ENCODE peak calls at places on chromosomes 13 and 19, in seven cellular contexts. One of them, this sample, is unnamed.

GRCh38 chr19:3478409-3479176 is 1.7 kb downstream of the SMIM24 start:
- DNase-seq in nephron progenitor cell: no peak
- DNase-seq in GM20000: no peak
- DNase-seq in A549: no peak
- DNase-seq in thyroid gland: no peak
- DNase-seq in progenitor cell of endocrine pancreas: no peak
- DNase-seq in glutamatergic neuron: no peak
- DNase-seq in this sample: no peak

GRCh38 chr19:32652893-32653625 is 21.9 kb downstream of the ANKRD27 start:
- DNase-seq in nephron progenitor cell: no peak
- DNase-seq in GM20000: no peak
- DNase-seq in A549: no peak
- DNase-seq in thyroid gland: peak; percentile 99
- DNase-seq in progenitor cell of endocrine pancreas: no peak
- DNase-seq in glutamatergic neuron: no peak
- DNase-seq in this sample: no peak

GRCh38 chr13:73242515-73243015 is 183.8 kb downstream of the KLF5 start:
- DNase-seq in nephron progenitor cell: no peak
- DNase-seq in GM20000: no peak
- DNase-seq in A549: no peak
- DNase-seq in thyroid gland: no peak
- DNase-seq in progenitor cell of endocrine pancreas: no peak
- DNase-seq in glutamatergic neuron: no peak
- DNase-seq in this sample: no peak

GRCh38 chr19:28425431-28425931 is 787.5 kb downstream of the UQCRFS1 start:
- DNase-seq in nephron progenitor cell: no peak
- DNase-seq in GM20000: no peak
- DNase-seq in A549: no peak
- DNase-seq in thyroid gland: no peak
- DNase-seq in progenitor cell of endocrine pancreas: no peak
- DNase-seq in glutamatergic neuron: no peak
- DNase-seq in this sample: no peak

GRCh38 chr19:34838753-34839431 is 65.9 kb upstream of the ZNF599 start:
- DNase-seq in nephron progenitor cell: peak; percentile 43
- DNase-seq in GM20000: no peak
- DNase-seq in A549: no peak
- DNase-seq in thyroid gland: no peak
- DNase-seq in progenitor cell of endocrine pancreas: peak; percentile 31
- DNase-seq in glutamatergic neuron: peak; percentile 69
- DNase-seq in this sample: peak; percentile 19

GRCh38 chr13:111198979-111199378 is 83.9 kb downstream of the ARHGEF7 start:
- DNase-seq in nephron progenitor cell: no peak
- DNase-seq in GM20000: no peak
- DNase-seq in A549: no peak
- DNase-seq in thyroid gland: no peak
- DNase-seq in progenitor cell of endocrine pancreas: no peak
- DNase-seq in glutamatergic neuron: no peak
- DNase-seq in this sample: no peak

GRCh38 chr19:2507109-2507508 is 31.2 kb downstream of the GADD45B start:
- DNase-seq in nephron progenitor cell: no peak
- DNase-seq in GM20000: no peak
- DNase-seq in A549: peak; percentile 52
- DNase-seq in thyroid gland: peak; percentile 16
- DNase-seq in progenitor cell of endocrine pancreas: peak; percentile 34
- DNase-seq in glutamatergic neuron: peak; percentile 50
- DNase-seq in this sample: no peak

GRCh38 chr19:3358919-3359849 is 7.2 kb upstream of the NFIC start:
- DNase-seq in nephron progenitor cell: peak; percentile 52
- DNase-seq in GM20000: peak; percentile 96
- DNase-seq in A549: no peak
- DNase-seq in thyroid gland: peak; percentile 76
- DNase-seq in progenitor cell of endocrine pancreas: no peak
- DNase-seq in glutamatergic neuron: peak; percentile 40
- DNase-seq in this sample: peak; percentile 49

GRCh38 chr13:77218274-77218673 is 108.6 kb downstream of the MYCBP2 start:
- DNase-seq in nephron progenitor cell: no peak
- DNase-seq in GM20000: no peak
- DNase-seq in A549: no peak
- DNase-seq in thyroid gland: no peak
- DNase-seq in progenitor cell of endocrine pancreas: no peak
- DNase-seq in glutamatergic neuron: no peak
- DNase-seq in this sample: no peak

GRCh38 chr19:49200238-49200862 is 42.8 kb downstream of the TRPM4 start:
- DNase-seq in nephron progenitor cell: peak; percentile 28
- DNase-seq in GM20000: no peak
- DNase-seq in A549: peak; percentile 58
- DNase-seq in thyroid gland: no peak
- DNase-seq in progenitor cell of endocrine pancreas: no peak
- DNase-seq in glutamatergic neuron: no peak
- DNase-seq in this sample: peak; percentile 20

GRCh38 chr19:50490991-50491472 is 14.4 kb upstream of the GARIN5A start:
- DNase-seq in nephron progenitor cell: no peak
- DNase-seq in GM20000: no peak
- DNase-seq in A549: no peak
- DNase-seq in thyroid gland: no peak
- DNase-seq in progenitor cell of endocrine pancreas: no peak
- DNase-seq in glutamatergic neuron: no peak
- DNase-seq in this sample: no peak

GRCh38 chr13:77696006-77696862 is 1.3 kb upstream of the SLAIN1 start:
- DNase-seq in nephron progenitor cell: no peak
- DNase-seq in GM20000: peak; percentile 27
- DNase-seq in A549: no peak
- DNase-seq in thyroid gland: no peak
- DNase-seq in progenitor cell of endocrine pancreas: no peak
- DNase-seq in glutamatergic neuron: no peak
- DNase-seq in this sample: no peak

GRCh38 chr19:10368101-10368803 is 12.1 kb downstream of the TYK2 start:
- DNase-seq in nephron progenitor cell: no peak
- DNase-seq in GM20000: peak; percentile 10
- DNase-seq in A549: no peak
- DNase-seq in thyroid gland: no peak
- DNase-seq in progenitor cell of endocrine pancreas: no peak
- DNase-seq in glutamatergic neuron: no peak
- DNase-seq in this sample: no peak

GRCh38 chr13:29743229-29743786 is 107.1 kb downstream of the UBL3 start:
- DNase-seq in nephron progenitor cell: peak; percentile 12
- DNase-seq in GM20000: no peak
- DNase-seq in A549: no peak
- DNase-seq in thyroid gland: peak; percentile 23
- DNase-seq in progenitor cell of endocrine pancreas: no peak
- DNase-seq in glutamatergic neuron: no peak
- DNase-seq in this sample: no peak

GRCh38 chr13:84137292-84137691 is 255.0 kb upstream of the SLITRK1 start:
- DNase-seq in nephron progenitor cell: no peak
- DNase-seq in GM20000: no peak
- DNase-seq in A549: no peak
- DNase-seq in thyroid gland: no peak
- DNase-seq in progenitor cell of endocrine pancreas: no peak
- DNase-seq in glutamatergic neuron: no peak
- DNase-seq in this sample: no peak

GRCh38 chr19:47228168-47228936 is 2.6 kb downstream of the BBC3 start:
- DNase-seq in nephron progenitor cell: no peak
- DNase-seq in GM20000: peak; percentile 72
- DNase-seq in A549: peak; percentile 71
- DNase-seq in thyroid gland: peak; percentile 63
- DNase-seq in progenitor cell of endocrine pancreas: peak; percentile 31
- DNase-seq in glutamatergic neuron: peak; percentile 55
- DNase-seq in this sample: peak; percentile 73

GRCh38 chr13:112448621-112449544 is 72.7 kb downstream of the SPACA7 start:
- DNase-seq in nephron progenitor cell: no peak
- DNase-seq in GM20000: no peak
- DNase-seq in A549: no peak
- DNase-seq in thyroid gland: no peak
- DNase-seq in progenitor cell of endocrine pancreas: no peak
- DNase-seq in glutamatergic neuron: no peak
- DNase-seq in this sample: no peak

GRCh38 chr19:2051771-2052704 is 994 bp upstream of the MKNK2 start:
- DNase-seq in nephron progenitor cell: no peak
- DNase-seq in GM20000: no peak
- DNase-seq in A549: no peak
- DNase-seq in thyroid gland: no peak
- DNase-seq in progenitor cell of endocrine pancreas: no peak
- DNase-seq in glutamatergic neuron: no peak
- DNase-seq in this sample: no peak

GRCh38 chr13:28623782-28624706 is 34.9 kb upstream of the POMP start:
- DNase-seq in nephron progenitor cell: no peak
- DNase-seq in GM20000: no peak
- DNase-seq in A549: no peak
- DNase-seq in thyroid gland: peak; percentile 75
- DNase-seq in progenitor cell of endocrine pancreas: no peak
- DNase-seq in glutamatergic neuron: no peak
- DNase-seq in this sample: no peak

GRCh38 chr13:96900992-96901391 is 93.3 kb downstream of the OXGR1 start:
- DNase-seq in nephron progenitor cell: no peak
- DNase-seq in GM20000: no peak
- DNase-seq in A549: no peak
- DNase-seq in thyroid gland: no peak
- DNase-seq in progenitor cell of endocrine pancreas: no peak
- DNase-seq in glutamatergic neuron: no peak
- DNase-seq in this sample: no peak

GRCh38 chr19:29098863-29099481 is 114.0 kb downstream of the UQCRFS1 start:
- DNase-seq in nephron progenitor cell: no peak
- DNase-seq in GM20000: no peak
- DNase-seq in A549: peak; percentile 23
- DNase-seq in thyroid gland: peak; percentile 73
- DNase-seq in progenitor cell of endocrine pancreas: no peak
- DNase-seq in glutamatergic neuron: no peak
- DNase-seq in this sample: no peak

GRCh38 chr19:20278342-20278741 is 111.3 kb downstream of the ZNF486 start:
- DNase-seq in nephron progenitor cell: peak; percentile 21
- DNase-seq in GM20000: peak; percentile 16
- DNase-seq in A549: no peak
- DNase-seq in thyroid gland: peak; percentile 41
- DNase-seq in progenitor cell of endocrine pancreas: no peak
- DNase-seq in glutamatergic neuron: peak; percentile 33
- DNase-seq in this sample: no peak

GRCh38 chr19:4776436-4777205 is 14.9 kb upstream of the FEM1A start:
- DNase-seq in nephron progenitor cell: no peak
- DNase-seq in GM20000: no peak
- DNase-seq in A549: no peak
- DNase-seq in thyroid gland: no peak
- DNase-seq in progenitor cell of endocrine pancreas: no peak
- DNase-seq in glutamatergic neuron: no peak
- DNase-seq in this sample: no peak

GRCh38 chr19:17069249-17069648 is 6.0 kb downstream of the HAUS8 start:
- DNase-seq in nephron progenitor cell: no peak
- DNase-seq in GM20000: no peak
- DNase-seq in A549: no peak
- DNase-seq in thyroid gland: no peak
- DNase-seq in progenitor cell of endocrine pancreas: no peak
- DNase-seq in glutamatergic neuron: peak; percentile 33
- DNase-seq in this sample: no peak
- TF ChIP-seq CTCF in nephron progenitor cell: no peak
- TF ChIP-seq CTCF in GM20000: no peak
- TF ChIP-seq CTCF in A549: no peak
- TF ChIP-seq CTCF in thyroid gland: no peak
- TF ChIP-seq CTCF in progenitor cell of endocrine pancreas: no peak
- TF ChIP-seq CTCF in glutamatergic neuron: no peak
- TF ChIP-seq CTCF in this sample: peak; percentile 28

DNA sequence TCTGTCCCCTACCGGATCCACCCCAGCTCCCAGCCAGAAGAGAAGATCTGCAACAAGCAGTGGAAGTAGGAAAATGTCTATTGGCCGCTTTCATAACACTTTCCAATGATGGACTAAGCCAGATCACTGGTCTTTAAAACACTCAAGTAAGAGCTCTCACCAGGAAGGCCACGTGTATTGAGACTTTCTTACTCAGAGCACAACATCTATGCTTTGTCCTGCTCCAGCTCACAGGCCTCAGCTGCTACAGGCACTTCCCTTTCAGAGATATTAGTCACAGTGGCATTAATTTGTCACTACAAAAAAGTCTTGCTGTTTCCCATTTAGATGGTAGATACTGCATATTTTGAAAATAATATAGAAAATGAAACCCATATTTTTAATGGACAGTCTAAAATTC is 164.2 kb downstream of the ABCC4 start:
- DNase-seq in nephron progenitor cell: no peak
- DNase-seq in GM20000: peak; percentile 28
- DNase-seq in A549: no peak
- DNase-seq in thyroid gland: no peak
- DNase-seq in progenitor cell of endocrine pancreas: no peak
- DNase-seq in glutamatergic neuron: no peak
- DNase-seq in this sample: no peak
- TF ChIP-seq CTCF in nephron progenitor cell: no peak
- TF ChIP-seq CTCF in GM20000: no peak
- TF ChIP-seq CTCF in A549: no peak
- TF ChIP-seq CTCF in thyroid gland: no peak
- TF ChIP-seq CTCF in progenitor cell of endocrine pancreas: no peak
- TF ChIP-seq CTCF in glutamatergic neuron: no peak
- TF ChIP-seq CTCF in this sample: no peak

DNA sequence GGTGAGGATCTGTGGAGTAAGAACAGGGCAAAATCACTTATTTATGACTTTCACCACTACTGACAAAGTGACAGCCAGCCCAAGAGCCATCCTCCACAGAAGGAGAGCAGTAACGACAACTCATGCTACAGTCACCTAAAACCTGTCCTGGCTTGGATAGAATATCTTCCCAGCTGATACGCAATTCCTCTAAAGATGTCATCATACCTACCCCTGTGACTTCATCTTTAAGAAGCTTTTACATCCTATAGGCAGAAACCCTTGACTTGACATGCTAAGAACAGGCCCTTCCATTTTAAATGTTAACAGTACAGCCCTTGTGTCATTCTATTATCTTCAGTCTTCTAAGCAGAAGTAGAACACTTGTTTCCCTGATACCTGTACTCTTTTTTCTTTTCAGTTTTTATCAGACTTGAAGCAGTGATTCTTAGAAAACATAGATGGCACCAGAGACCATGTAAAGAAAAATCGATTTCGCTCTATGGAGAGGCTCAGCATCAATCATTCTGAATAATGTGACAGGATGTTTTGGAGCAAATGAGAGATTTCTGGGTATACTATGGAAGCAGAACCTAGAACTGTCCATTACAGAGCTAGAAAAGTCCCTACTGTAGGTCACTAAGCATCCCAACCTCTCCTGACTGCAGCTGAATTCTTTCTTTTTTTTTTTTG is 20.1 kb downstream of the STOML3 start:
- DNase-seq in nephron progenitor cell: no peak
- DNase-seq in GM20000: no peak
- DNase-seq in A549: no peak
- DNase-seq in thyroid gland: no peak
- DNase-seq in progenitor cell of endocrine pancreas: no peak
- DNase-seq in glutamatergic neuron: no peak
- DNase-seq in this sample: no peak
- TF ChIP-seq CTCF in nephron progenitor cell: no peak
- TF ChIP-seq CTCF in GM20000: no peak
- TF ChIP-seq CTCF in A549: no peak
- TF ChIP-seq CTCF in thyroid gland: no peak
- TF ChIP-seq CTCF in progenitor cell of endocrine pancreas: no peak
- TF ChIP-seq CTCF in glutamatergic neuron: no peak
- TF ChIP-seq CTCF in this sample: no peak

DNA sequence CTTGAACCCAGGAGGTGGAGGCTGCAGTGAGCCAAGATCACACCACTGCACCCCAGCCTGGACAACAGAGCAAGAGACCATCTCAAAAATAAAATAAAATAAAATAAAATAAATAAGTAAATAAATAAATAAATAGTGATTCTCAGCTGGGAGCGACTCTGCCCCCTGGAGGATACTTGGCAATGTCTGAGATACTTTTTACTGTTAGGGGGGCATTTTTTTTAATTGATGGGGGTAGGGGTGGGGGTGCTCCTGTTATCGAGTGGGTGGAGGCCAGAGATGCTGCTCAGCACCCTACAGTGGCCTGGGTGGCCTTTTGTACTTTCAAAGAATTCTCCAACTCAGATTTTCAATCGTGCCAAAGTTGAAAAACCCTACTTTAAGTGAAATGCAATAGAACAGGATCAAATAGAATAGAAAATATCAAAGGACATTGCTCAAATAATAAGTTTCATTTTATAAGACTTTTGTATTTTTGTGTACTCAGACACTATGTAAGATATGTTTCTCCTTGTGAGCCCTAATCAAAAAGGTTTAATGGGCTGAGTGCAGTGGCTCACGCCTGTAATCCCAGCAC is 7.1 kb upstream of the CLPP start:
- DNase-seq in nephron progenitor cell: no peak
- DNase-seq in GM20000: no peak
- DNase-seq in A549: no peak
- DNase-seq in thyroid gland: no peak
- DNase-seq in progenitor cell of endocrine pancreas: no peak
- DNase-seq in glutamatergic neuron: no peak
- DNase-seq in this sample: no peak
- TF ChIP-seq CTCF in nephron progenitor cell: no peak
- TF ChIP-seq CTCF in GM20000: peak; percentile 2
- TF ChIP-seq CTCF in A549: peak; percentile 55
- TF ChIP-seq CTCF in thyroid gland: peak; percentile 34
- TF ChIP-seq CTCF in progenitor cell of endocrine pancreas: peak; percentile 35
- TF ChIP-seq CTCF in glutamatergic neuron: no peak
- TF ChIP-seq CTCF in this sample: no peak

This sample was measured in WERI-Rb-1.